ENCODE peak calls at places on chromosomes 2 and 18, in nine cellular contexts. J is Peyer's patch, G is PC-9, X is heart right ventricle, Q is fibroblast of mammary gland, R is lower lobe of right lung, S is kidney, V is esophagus squamous epithelium, A is mucosa of descending colon. Z is an unnamed sample.

GRCh38 chr2:168454737-168455691 is 1.1 kb upstream of the CERS6 start:
- DNase-seq in S (no peak), J (no peak), A (no peak), Q (no peak), V (no peak), R (no peak), X (no peak), G (no peak), Z (no peak)

GRCh38 chr2:56230171-56230570 is 46.4 kb downstream of the CCDC85A start:
- DNase-seq in R (no peak), G (no peak), S (no peak), A (no peak), J (no peak), X (no peak), V (no peak), Q (peak; percentile 89), Z (no peak)

GRCh38 chr18:61606068-61606660 is 272.9 kb downstream of the CDH20 start:
- DNase-seq in G (no peak), R (no peak), S (peak; percentile 81), J (no peak), Q (peak; percentile 26), X (peak; percentile 37), V (no peak), A (no peak), Z (no peak)

GRCh38 chr2:381181-381580 is 93.3 kb upstream of the ALKAL2 start:
- DNase-seq in X (no peak), Q (no peak), S (no peak), G (no peak), R (no peak), V (no peak), A (no peak), J (no peak), Z (no peak)

GRCh38 chr2:234497592-234498023 is 727 bp upstream of the ARL4C start:
- DNase-seq in R (no peak), J (no peak), Q (no peak), X (no peak), S (no peak), G (no peak), V (no peak), A (peak; percentile 40), Z (no peak)

GRCh38 chr18:29172151-29173015 is 995.5 kb upstream of the CDH2 start:
- DNase-seq in V (no peak), R (no peak), X (no peak), J (no peak), G (no peak), S (no peak), Q (peak; percentile 74), A (no peak), Z (no peak)

GRCh38 chr2:227106845-227107759 is 56.9 kb downstream of the COL4A4 start:
- DNase-seq in J (peak; percentile 63), V (no peak), R (no peak), A (peak; percentile 38), S (no peak), Q (peak; percentile 76), X (no peak), G (peak; percentile 37), Z (no peak)

GRCh38 chr2:64396551-64396950 is 57.4 kb upstream of the LGALSL start:
- DNase-seq in G (no peak), R (no peak), Q (no peak), S (no peak), X (no peak), A (no peak), V (no peak), J (no peak), Z (no peak)

DNA sequence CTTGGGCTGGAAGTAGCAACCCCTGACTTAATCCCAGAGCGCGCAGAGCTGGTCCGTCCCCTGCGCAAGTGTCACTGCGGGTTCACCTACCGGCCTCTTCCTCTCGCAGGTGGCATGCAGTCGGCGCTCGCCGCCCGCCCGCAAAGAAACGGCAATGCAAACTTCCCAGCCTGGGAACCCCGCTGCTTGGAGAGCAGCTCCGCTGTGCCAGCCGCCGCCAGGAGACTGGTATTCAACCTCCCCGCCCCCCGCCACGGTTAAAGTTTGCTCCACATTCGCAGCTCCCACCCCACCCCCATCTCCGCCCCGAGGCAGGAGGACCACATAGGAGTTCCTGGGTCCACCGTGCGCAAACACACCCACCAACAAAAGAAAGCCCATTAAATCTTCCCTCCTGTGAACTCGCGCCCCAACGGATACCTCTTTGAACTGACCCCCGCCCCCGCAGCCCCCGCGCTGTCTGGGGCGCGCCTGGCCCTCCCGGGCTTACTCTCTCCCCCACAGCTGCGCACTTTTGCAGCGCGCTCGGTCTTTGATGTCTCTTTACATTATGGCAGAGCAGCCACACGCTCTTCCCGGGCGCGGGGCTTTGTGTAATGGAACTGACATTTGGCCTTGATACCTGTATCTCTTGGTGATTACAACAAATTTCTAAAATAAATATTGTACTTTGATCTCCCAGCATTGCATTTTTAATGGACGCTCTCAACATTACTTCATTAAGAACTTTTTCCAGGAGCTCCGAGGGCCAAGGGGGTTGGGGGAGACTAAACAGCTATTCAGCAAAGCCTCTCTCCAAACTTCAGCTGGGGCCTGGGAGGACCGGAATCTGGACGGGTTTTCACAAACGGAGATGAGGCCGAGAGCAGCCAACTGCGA is 3.1 kb upstream of the SP5 start:
- DNase-seq in V (no peak), A (peak; percentile 46), S (no peak), X (no peak), Q (no peak), J (no peak), R (no peak), G (no peak), Z (no peak)
- H3K4me3 ChIP-seq in V (peak overlapping the region; percentile 34), A (no peak overlapping the region), S (peak overlapping the region; percentile 17), X (no peak overlapping the region), Q (no peak overlapping the region), J (peak overlapping the region; percentile 23), R (no peak overlapping the region), G (no peak overlapping the region), Z (no peak overlapping the region)

DNA sequence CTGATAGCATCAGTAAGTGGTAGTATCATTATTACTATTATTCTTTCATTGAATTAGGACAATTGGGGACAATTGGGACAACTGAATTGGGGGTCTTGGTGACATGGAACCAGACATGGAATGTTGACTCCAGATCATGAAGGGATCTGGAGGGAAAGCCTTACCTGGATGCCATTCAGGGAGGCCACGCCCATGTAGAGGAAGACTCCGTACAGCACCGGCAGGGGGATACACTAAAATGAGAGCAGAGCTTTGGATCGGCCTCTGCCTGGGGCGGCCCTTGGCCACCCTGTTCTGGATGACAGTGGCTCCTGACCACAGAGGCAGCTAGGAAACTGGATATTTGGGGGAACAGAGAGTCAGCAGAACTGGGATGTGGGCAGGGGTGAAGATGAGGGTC is 29.2 kb downstream of the MTHFD2 start:
- DNase-seq in S (no peak), G (no peak), Q (no peak), X (no peak), V (no peak), R (no peak), A (no peak), J (no peak), Z (no peak)
- TF ChIP-seq CTCF in S (no peak), G (no peak), Q (no peak), X (no peak), V (no peak), R (no peak), A (no peak), J (no peak), Z (no peak)

DNA sequence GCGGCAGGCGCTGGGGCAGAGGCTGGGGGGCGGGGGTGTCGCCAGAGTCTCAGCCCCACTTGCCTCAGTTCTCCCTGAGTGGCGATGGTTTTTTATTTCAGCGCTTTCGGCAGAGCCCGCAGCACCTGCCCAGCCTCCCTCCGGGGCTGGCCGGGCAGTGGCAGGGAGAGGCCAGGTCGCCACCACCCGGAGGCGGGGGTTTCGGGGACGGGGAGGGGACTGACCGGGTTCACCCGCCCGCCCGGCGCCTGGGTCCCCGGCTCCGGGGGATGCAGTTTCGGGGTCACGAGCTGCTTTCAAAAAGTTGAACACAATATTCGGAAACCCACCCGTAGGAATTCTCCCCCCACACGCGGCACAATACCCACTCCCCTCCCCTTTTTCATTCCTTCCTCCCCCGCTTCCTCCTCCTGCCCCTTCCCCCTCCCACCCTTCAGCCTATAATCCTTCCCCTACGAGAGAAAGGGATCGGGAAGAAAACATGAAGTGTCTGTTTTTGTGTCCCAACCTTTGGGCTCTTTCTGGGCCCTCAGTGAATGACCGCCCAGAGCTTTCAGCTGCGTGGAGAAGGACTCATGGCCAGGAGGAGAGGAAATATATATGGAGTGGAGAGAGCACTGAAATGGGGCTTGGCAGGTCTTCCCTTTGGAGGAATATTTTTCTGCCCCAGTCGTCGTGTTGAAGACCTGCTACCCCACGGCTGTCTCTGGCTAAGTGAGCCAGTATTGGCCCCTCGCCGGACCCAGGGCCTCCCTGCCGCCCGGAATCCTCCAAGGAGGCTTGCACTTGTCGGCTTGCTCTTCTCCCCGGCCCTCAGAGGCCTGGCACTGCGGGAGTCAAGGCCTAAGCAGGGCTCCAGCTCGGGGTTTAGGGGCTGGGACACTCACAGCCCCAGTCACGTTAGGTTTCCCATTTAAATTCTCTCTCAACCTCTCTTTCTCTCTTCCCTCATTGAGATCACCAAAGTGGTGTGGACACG is 2.1 kb upstream of the SIX3 start:
- DNase-seq in Q (no peak), X (no peak), J (no peak), A (no peak), R (no peak), S (no peak), V (no peak), G (peak; percentile 41), Z (no peak)
- H3K4me3 ChIP-seq in Q (no peak overlapping the region), X (peak overlapping the region; percentile 46), J (peak overlapping the region; percentile 45), A (no peak overlapping the region), R (peak overlapping the region; percentile 37), S (peak overlapping the region; percentile 29), V (peak overlapping the region; percentile 57), G (peak overlapping the region; percentile 88), Z (no peak overlapping the region)

GRCh38 chr2:181892795-181893435 is 1.4 kb downstream of the ITPRID2 start:
- DNase-seq in X (no peak), J (no peak), S (no peak), V (no peak), G (peak; percentile 54), R (no peak), A (no peak), Q (peak; percentile 57), Z (no peak)

GRCh38 chr2:181891966-181892794 is 650 bp downstream of the ITPRID2 start:
- DNase-seq in A (peak; percentile 85), R (peak; percentile 84), V (peak; percentile 42), Q (peak; percentile 45), G (peak; percentile 78), X (peak; percentile 82), S (peak; percentile 94), J (peak; percentile 83), Z (peak; percentile 24)

GRCh38 chr2:181894381-181894780 is 2.9 kb downstream of the ITPRID2 start:
- DNase-seq in R (no peak), J (no peak), X (no peak), A (no peak), G (no peak), V (no peak), S (no peak), Q (no peak), Z (no peak)

GRCh38 chr2:181887056-181887455 is 4.5 kb upstream of the ITPRID2 start:
- DNase-seq in X (no peak), G (no peak), A (no peak), R (no peak), J (no peak), V (no peak), Q (no peak), S (no peak), Z (no peak)

DNA sequence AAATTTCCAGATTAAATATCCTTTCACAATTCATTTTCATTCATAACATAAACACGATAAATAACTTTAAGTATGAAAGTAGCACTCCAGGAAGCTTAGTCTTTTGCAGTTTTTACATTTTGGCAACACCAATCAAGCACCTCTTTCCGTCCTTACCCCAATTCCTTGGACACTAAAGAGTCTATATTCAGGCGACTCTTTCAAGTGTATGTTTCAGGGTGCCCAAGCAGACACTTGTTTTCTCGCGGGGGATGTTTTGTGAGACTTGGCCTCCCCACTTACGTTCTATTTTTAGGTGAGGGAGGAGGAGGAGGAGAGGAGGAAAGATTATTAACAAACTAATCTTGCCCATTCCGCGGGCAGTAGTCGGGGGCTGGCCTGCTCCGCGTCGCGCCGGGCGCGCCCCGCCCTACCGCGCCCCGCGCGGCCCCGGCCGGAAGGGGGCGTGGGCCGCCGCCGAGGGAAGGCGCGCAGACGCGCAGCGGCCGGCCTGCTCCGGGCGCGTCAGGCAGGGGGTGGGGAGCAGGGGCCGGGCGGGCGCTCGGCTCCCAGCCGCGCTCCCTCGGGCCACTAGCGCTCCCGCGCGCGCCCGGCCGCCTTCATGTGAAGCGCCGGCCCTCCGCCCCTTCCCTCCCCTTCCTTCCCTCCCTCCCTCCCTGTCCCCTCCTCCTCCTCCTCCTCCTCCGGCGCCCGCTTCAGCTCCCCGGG is at the start of gene ITPRID2:
- DNase-seq in S (peak; percentile 96), Q (peak; percentile 82), X (peak; percentile 90), V (peak; percentile 42), A (peak; percentile 92), J (peak; percentile 91), G (peak; percentile 78), R (peak; percentile 94), Z (peak; percentile 36)
- TF ChIP-seq CTCF in S (peak; percentile 8), Q (no peak), X (peak; percentile 7), V (peak; percentile 52), A (peak; percentile 37), J (no peak), G (peak; percentile 48), R (no peak), Z (no peak)